ENCODE peak calls at places on chromosomes 6 and 20, in six cellular contexts. H, U, W, B, J and L are unnamed samples.

GRCh38 chr6:15945593-15946159 is 183.2 kb upstream of the MYLIP start:
- DNase-seq in H (no peak), B (no peak), J (peak), W (peak), U (no peak), L (no peak)

GRCh38 chr20:45085867-45086266 is 15.1 kb downstream of the KCNS1 start:
- DNase-seq in U (no peak), H (no peak), B (no peak), J (no peak), W (no peak), L (no peak)

GRCh38 chr20:21303872-21304586 is 898 bp downstream of the XRN2 start:
- DNase-seq in J (no peak), H (no peak), W (no peak), U (peak), B (no peak), L (no peak)

GRCh38 chr6:141550471-141550870 is 582.3 kb upstream of the GJE1 start:
- DNase-seq in B (no peak), J (no peak), H (no peak), U (no peak), W (no peak), L (no peak)

GRCh38 chr6:161745594-161745993 is 471.7 kb upstream of the AGPAT4 start:
- DNase-seq in U (no peak), J (no peak), B (no peak), H (no peak), W (no peak), L (no peak)

GRCh38 chr20:22430154-22430745 is 154.1 kb downstream of the FOXA2 start:
- DNase-seq in W (no peak), U (no peak), J (no peak), H (no peak), B (peak), L (no peak)

GRCh38 chr6:153790048-153790447 is 249.0 kb upstream of the OPRM1 start:
- DNase-seq in J (peak), W (no peak), U (peak), B (no peak), H (no peak), L (no peak)

GRCh38 chr6:155314092-155314772 is at the start of gene TFB1M:
- DNase-seq in J (peak), W (peak), U (peak), B (peak), H (peak), L (peak)

GRCh38 chr20:62889411-62889810 is 27.8 kb upstream of the TCFL5 start:
- DNase-seq in W (no peak), H (no peak), J (no peak), B (no peak), U (no peak), L (no peak)

GRCh38 chr6:56683882-56684281 is 41.2 kb upstream of the DST start:
- DNase-seq in W (no peak), U (no peak), H (no peak), B (no peak), J (peak), L (no peak)

GRCh38 chr20:54629632-54630031 is 154.2 kb downstream of the DOK5 start:
- DNase-seq in B (no peak), U (no peak), W (no peak), J (no peak), H (no peak), L (no peak)

GRCh38 chr20:433300-433975 is 25.3 kb downstream of the RBCK1 start:
- DNase-seq in W (no peak), J (peak), H (no peak), U (no peak), B (no peak), L (no peak)

GRCh38 chr20:50992733-50993457 is 30.0 kb downstream of the KCNG1 start:
- DNase-seq in W (peak), B (peak), U (peak), H (no peak), J (peak), L (no peak)

GRCh38 chr20:13105864-13106457 is 97.2 kb downstream of the SPTLC3 start:
- DNase-seq in B (no peak), H (no peak), U (peak), W (no peak), J (peak), L (no peak)